ENCODE peak calls at places on chromosomes 5 and 9, in nine cellular contexts. Z is fibroblast of gingiva; X is activated T-helper 1 cell treated with anti-CD3 and anti-CD28 coated beads, Interleukin-2, amount 50 U/mL, for 16 hours; E is GM12865; L is natural killer cell; T is GM12892; U is lower lobe of right lung; N is kidney glomerular epithelial cell; G is H4. D is an unnamed sample.

GRCh38 chr5:170523129-170523497 is 19.3 kb downstream of the KCNIP1 start:
- DNase-seq in U (no peak), T (no peak), E (no peak), X (no peak), G (peak), N (peak), L (no peak), Z (no peak), D (no peak)

GRCh38 chr9:124045830-124046177 is 34.2 kb downstream of the LHX2 start:
- DNase-seq in L (no peak), N (no peak), U (no peak), Z (no peak), T (no peak), E (no peak), G (no peak), X (no peak), D (no peak)

GRCh38 chr9:116979461-116979860 is 292.4 kb downstream of the TRIM32 start:
- DNase-seq in L (no peak), T (no peak), E (no peak), X (no peak), U (no peak), N (peak), G (no peak), Z (no peak), D (peak)

GRCh38 chr9:107653263-107653821 is 163.8 kb upstream of the KLF4 start:
- DNase-seq in E (no peak), U (no peak), N (no peak), T (no peak), X (no peak), Z (peak), G (no peak), L (no peak), D (no peak)

GRCh38 chr9:83959061-83959460 is 21.0 kb downstream of the HNRNPK start:
- DNase-seq in L (no peak), X (no peak), T (no peak), N (peak), Z (peak), G (peak), U (no peak), E (no peak), D (peak)

GRCh38 chr5:98460536-98460935 is 312.9 kb upstream of the RGMB start:
- DNase-seq in G (no peak), Z (no peak), U (no peak), N (no peak), L (no peak), X (no peak), E (no peak), T (no peak), D (no peak)

GRCh38 chr5:172484664-172485063 is 30.3 kb upstream of the SH3PXD2B start:
- DNase-seq in E (no peak), T (no peak), L (no peak), N (no peak), X (no peak), Z (no peak), U (no peak), G (no peak), D (no peak)

GRCh38 chr9:134433101-134433500 is 106.8 kb downstream of the RXRA start:
- DNase-seq in L (no peak), X (no peak), N (no peak), E (no peak), Z (peak), T (no peak), G (peak), U (no peak), D (peak)

GRCh38 chr5:143207563-143208364 is 195.7 kb downstream of the NR3C1 start:
- DNase-seq in G (no peak), N (no peak), U (no peak), Z (no peak), T (no peak), L (no peak), X (no peak), E (peak), D (no peak)

GRCh38 chr5:30764704-30765103 is 428.8 kb upstream of the CDH6 start:
- DNase-seq in G (no peak), T (no peak), Z (no peak), U (no peak), N (no peak), X (no peak), E (no peak), L (no peak), D (no peak)

GRCh38 chr9:16321461-16322119 is 548.9 kb downstream of the BNC2 start:
- DNase-seq in U (no peak), N (no peak), L (no peak), Z (peak), T (no peak), X (no peak), E (no peak), G (peak), D (peak)

GRCh38 chr9:133846483-133847090 is 108.4 kb upstream of the SARDH start:
- DNase-seq in E (no peak), L (no peak), X (no peak), Z (no peak), U (no peak), N (no peak), G (no peak), T (no peak), D (no peak)

GRCh38 chr9:5633243-5633642 is 4.3 kb downstream of the RIC1 start:
- DNase-seq in U (no peak), L (no peak), X (no peak), E (no peak), N (peak), G (no peak), T (no peak), Z (no peak), D (peak)

GRCh38 chr5:32474201-32474854 is 29.8 kb upstream of the ZFR start:
- DNase-seq in X (no peak), L (no peak), N (no peak), U (no peak), T (no peak), G (no peak), Z (no peak), E (no peak), D (no peak)

GRCh38 chr5:115586525-115587146 is 15.6 kb downstream of the TICAM2 start:
- DNase-seq in Z (peak), U (no peak), E (peak), L (no peak), X (no peak), T (no peak), N (peak), G (peak), D (peak)

GRCh38 chr9:4718911-4719310 is 22.1 kb downstream of the AK3 start:
- DNase-seq in L (no peak), U (no peak), T (no peak), Z (no peak), E (no peak), G (no peak), X (no peak), N (no peak), D (no peak)

D was measured in RCC 7860.